ENCODE peak calls at places on chromosomes 16 and 17, in four cellular contexts. Z is HCT116, Q is neural progenitor cell, X is GM23248. S is an unnamed sample.

GRCh38 chr16:55470533-55471371 is 8.2 kb upstream of the MMP2 start:
- DNase-seq in Z (no peak), X (peak), Q (no peak), S (no peak)

GRCh38 chr16:66930189-66930588 is 4.0 kb downstream of the CIAO2B start:
- DNase-seq in Z (no peak), X (peak), Q (no peak), S (no peak)

GRCh38 chr17:79568661-79569060 is 42.2 kb downstream of the RBFOX3 start:
- DNase-seq in Q (no peak), X (no peak), Z (no peak), S (no peak)

GRCh38 chr16:12580809-12581208 is 222.9 kb downstream of the CPPED1 start:
- DNase-seq in Q (no peak), Z (no peak), X (no peak), S (no peak)

GRCh38 chr17:76791053-76791980 is 53.4 kb downstream of the MFSD11 start:
- DNase-seq in Q (no peak), Z (no peak), X (peak), S (peak)

GRCh38 chr16:55597928-55598327 is 31.4 kb downstream of the CAPNS2 start:
- DNase-seq in X (no peak), Q (no peak), Z (no peak), S (no peak)

GRCh38 chr16:58225965-58226602 is 28.2 kb upstream of the CSNK2A2 start:
- DNase-seq in Q (no peak), Z (no peak), X (no peak), S (no peak)

GRCh38 chr16:58413359-58413758 is 21.1 kb downstream of the GINS3 start:
- DNase-seq in Q (no peak), X (no peak), Z (no peak), S (no peak)

GRCh38 chr16:25151996-25152395 is 40.5 kb downstream of the LCMT1 start:
- DNase-seq in Z (peak), Q (no peak), X (peak), S (no peak)

GRCh38 chr16:86484240-86484639 is 26.1 kb upstream of the FOXF1 start:
- DNase-seq in Q (no peak), Z (peak), X (no peak), S (no peak)

GRCh38 chr16:72149676-72150464 is 22.1 kb downstream of the PMFBP1 start:
- DNase-seq in Q (peak), X (no peak), Z (no peak), S (peak)

GRCh38 chr16:7313170-7313569 is 19.5 kb upstream of the RBFOX1 start:
- DNase-seq in Z (no peak), Q (peak), X (peak), S (no peak)

GRCh38 chr16:82091225-82091624 is 56.2 kb downstream of the HSD17B2 start:
- DNase-seq in X (peak), Z (no peak), Q (no peak), S (no peak)

GRCh38 chr16:2284797-2285576 is 17.1 kb upstream of the RNPS1 start:
- DNase-seq in X (no peak), Q (no peak), Z (no peak), S (no peak)

GRCh38 chr17:33366998-33367397 is 73.9 kb upstream of the ASIC2 start:
- DNase-seq in X (no peak), Q (peak), Z (no peak), S (no peak)

GRCh38 chr16:51994597-51994996 is 552.3 kb downstream of the TOX3 start:
- DNase-seq in X (peak), Z (no peak), Q (no peak), S (peak)

GRCh38 chr16:1500465-1501150 is 7.4 kb downstream of the TELO2 start:
- DNase-seq in X (no peak), Z (no peak), Q (no peak), S (no peak)

GRCh38 chr17:78844301-78845005 is 3.8 kb upstream of the USP36 start:
- DNase-seq in X (peak), Q (no peak), Z (no peak), S (no peak)

GRCh38 chr17:50898369-50899004 is 32.3 kb upstream of the TOB1 start:
- DNase-seq in X (no peak), Q (no peak), Z (no peak), S (no peak)

GRCh38 chr16:53948326-53948725 is 244.4 kb downstream of the FTO start:
- DNase-seq in Z (no peak), X (no peak), Q (no peak), S (no peak)

GRCh38 chr17:38568845-38569510 is 36.8 kb downstream of the SRCIN1 start:
- DNase-seq in Z (no peak), Q (no peak), X (no peak), S (no peak)

GRCh38 chr17:35879748-35880654 is at the start of gene CCL5:
- DNase-seq in Q (no peak), Z (no peak), X (no peak), S (peak)

GRCh38 chr16:11326737-11327276 is 18.5 kb upstream of the RMI2 start:
- DNase-seq in Z (no peak), X (no peak), Q (no peak), S (no peak)
- H2AFZ ChIP-seq in Z (no peak), X (no peak), Q (no peak), S (no peak)

DNA sequence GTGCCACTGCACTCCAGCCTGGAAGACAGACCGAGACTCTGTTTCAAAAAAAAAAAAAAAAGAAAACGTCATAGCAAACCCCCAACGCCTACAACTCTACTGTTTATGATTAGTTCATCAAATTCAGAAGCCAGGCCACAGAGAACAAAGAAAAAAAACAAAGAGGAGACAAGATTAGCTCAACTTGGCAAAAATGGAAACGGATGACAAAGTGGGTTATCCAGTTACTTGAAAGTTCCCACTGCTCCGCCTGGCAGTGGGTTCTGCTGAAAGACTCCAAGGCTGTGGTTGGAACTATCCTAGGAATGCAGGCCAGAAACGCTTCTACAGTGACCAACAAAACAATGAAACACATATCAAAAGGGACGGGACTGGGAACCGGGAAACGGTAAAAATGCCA is 53.1 kb downstream of the MRM3 start:
- DNase-seq in Q (peak), X (peak), Z (no peak), S (no peak)
- TF ChIP-seq EZH2phosphoT487 in Q (no peak), X (peak), Z (no peak), S (no peak)

GRCh38 chr17:42673885-42674754 is 2.7 kb downstream of the PLEKHH3 start:
- DNase-seq in X (peak), Z (no peak), Q (peak), S (no peak)

GRCh38 chr17:42676424-42677011 is at the start of gene PLEKHH3:
- DNase-seq in X (no peak), Q (peak), Z (no peak), S (peak)

GRCh38 chr17:42674755-42675347 is 1.9 kb downstream of the PLEKHH3 start:
- DNase-seq in Q (peak), X (no peak), Z (no peak), S (no peak)

GRCh38 chr17:42675984-42676423 is 790 bp downstream of the PLEKHH3 start:
- DNase-seq in Z (no peak), X (peak), Q (no peak), S (peak)

DNA sequence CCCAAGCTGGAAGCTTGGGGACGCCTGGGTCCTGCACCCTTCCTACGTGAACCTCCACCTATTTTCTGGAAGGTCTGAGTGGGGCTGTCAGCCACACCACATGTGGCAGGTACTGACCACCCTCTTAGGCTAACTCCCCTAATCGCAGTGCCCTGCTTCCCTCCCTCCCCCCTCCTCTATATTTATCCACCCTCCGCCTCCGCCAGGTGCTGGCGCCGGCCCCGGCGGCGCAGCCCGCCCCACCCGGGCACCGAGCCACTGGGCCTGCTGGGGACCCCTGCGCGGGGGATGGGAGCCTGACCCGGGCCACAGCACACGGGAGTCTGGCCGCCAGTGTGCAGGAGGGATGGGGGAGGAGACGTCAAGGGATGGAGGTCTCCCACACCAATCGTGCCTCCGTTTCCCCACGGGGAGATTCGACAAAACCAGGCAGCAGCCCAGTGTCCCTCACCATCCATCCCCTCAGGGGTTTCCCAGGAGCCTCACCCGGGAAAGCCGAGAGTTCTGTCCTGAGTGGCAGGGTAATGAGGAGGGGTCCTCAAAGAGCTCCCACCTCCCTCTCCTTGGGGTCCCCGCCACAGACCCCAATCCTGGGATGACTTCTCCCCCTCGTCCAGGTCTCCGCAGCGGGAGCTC is 1.3 kb downstream of the PLEKHH3 start:
- DNase-seq in Q (no peak), Z (no peak), X (no peak), S (peak)
- H3K9ac ChIP-seq in Q (no peak), Z (peak), X (peak), S (peak)

GRCh38 chr17:72116692-72117469 is 3.9 kb upstream of the SOX9 start:
- DNase-seq in Z (no peak), X (no peak), Q (peak), S (no peak)
- H2AFZ ChIP-seq in Z (no peak), X (no peak), Q (no peak), S (no peak)

DNA sequence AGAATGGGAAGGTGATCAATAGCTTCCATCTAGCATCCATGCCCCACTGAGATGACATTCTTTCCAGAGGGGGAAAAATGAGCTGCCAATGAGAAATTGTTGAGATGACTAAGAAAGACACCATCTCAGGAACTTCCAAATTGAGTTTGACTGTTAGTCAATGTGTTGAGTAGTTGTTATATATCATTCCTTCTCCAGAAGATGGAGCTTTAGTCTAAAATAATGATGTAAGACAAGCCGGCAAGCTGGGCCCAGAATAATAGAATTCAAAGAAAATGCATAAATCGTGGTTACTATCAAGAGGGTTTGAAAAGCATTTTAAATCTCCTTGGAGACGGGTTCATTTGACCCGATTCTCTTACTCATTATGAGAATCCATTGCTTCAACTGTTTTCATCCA is 71.0 kb upstream of the ATF7IP2 start:
- DNase-seq in X (peak), Z (no peak), Q (no peak), S (peak)
- TF ChIP-seq EZH2phosphoT487 in X (no peak), Z (no peak), Q (no peak), S (no peak)

S was measured in MM.1S.